ENCODE peak calls at places on chromosomes 12 and 14, in five cellular contexts. G, N, L, Q and R are unnamed samples.

GRCh38 chr12:43015090-43015737 is 425.7 kb upstream of the PRICKLE1 start:
- DNase-seq in G (no peak), N (no peak), L (no peak), Q (no peak), R (no peak)

GRCh38 chr14:41022932-41023331 is 583.7 kb upstream of the LRFN5 start:
- DNase-seq in G (no peak), N (peak; percentile 1), L (no peak), Q (no peak), R (no peak)

GRCh38 chr12:80001562-80001961 is 66.7 kb upstream of the PPP1R12A start:
- DNase-seq in G (no peak), N (no peak), L (peak; percentile 58), Q (no peak), R (no peak)

GRCh38 chr14:94485944-94486841 is 10.2 kb upstream of the SERPINA9 start:
- DNase-seq in G (no peak), N (peak; percentile 62), L (peak; percentile 94), Q (no peak), R (peak; percentile 64)

GRCh38 chr14:92929689-92930608 is 7.0 kb downstream of the CHGA start:
- DNase-seq in G (no peak), N (no peak), L (no peak), Q (no peak), R (no peak)

GRCh38 chr12:3097186-3097804 is 20.1 kb downstream of the TSPAN9 start:
- DNase-seq in G (peak; percentile 45), N (no peak), L (no peak), Q (no peak), R (no peak)

GRCh38 chr14:100155881-100156645 is 3.4 kb downstream of the DEGS2 start:
- DNase-seq in G (no peak), N (no peak), L (no peak), Q (no peak), R (no peak)

GRCh38 chr14:67464377-67464776 is 24.1 kb downstream of the TMEM229B start:
- DNase-seq in G (no peak), N (no peak), L (no peak), Q (no peak), R (no peak)

GRCh38 chr12:118645219-118645618 is 268.9 kb downstream of the SUDS3 start:
- DNase-seq in G (no peak), N (no peak), L (peak; percentile 85), Q (no peak), R (no peak)

GRCh38 chr14:65239143-65239672 is 136.9 kb upstream of the MAX start:
- DNase-seq in G (peak; percentile 72), N (peak; percentile 97), L (no peak), Q (no peak), R (no peak)

GRCh38 chr14:63178912-63179311 is 25.3 kb upstream of the RHOJ start:
- DNase-seq in G (peak; percentile 64), N (peak; percentile 50), L (no peak), Q (no peak), R (no peak)